ENCODE peak calls at places on chromosome 21, in eight cellular contexts. I, Z, W, K, F, S, B and H are unnamed samples.

GRCh38 chr21:22314963-22315362 is 1316.8 kb downstream of the NCAM2 start:
- DNase-seq in I (no peak), Z (no peak), W (no peak), K (no peak), F (no peak), S (no peak), B (no peak), H (no peak)

GRCh38 chr21:44087426-44088400 is 19.5 kb upstream of the PWP2 start:
- DNase-seq in I (no peak), Z (no peak), W (no peak), K (peak), F (no peak), S (no peak), B (no peak), H (no peak)

GRCh38 chr21:28518620-28519019 is 474.1 kb downstream of the LTN1 start:
- DNase-seq in I (no peak), Z (no peak), W (peak), K (no peak), F (no peak), S (no peak), B (no peak), H (no peak)

GRCh38 chr21:26115899-26116298 is 54.7 kb downstream of the APP start:
- DNase-seq in I (no peak), Z (no peak), W (peak), K (no peak), F (no peak), S (no peak), B (no peak), H (peak)

GRCh38 chr21:45602106-45602505 is 41.4 kb upstream of the PCBP3 start:
- DNase-seq in I (no peak), Z (no peak), W (no peak), K (no peak), F (no peak), S (no peak), B (no peak), H (no peak)

GRCh38 chr21:45365608-45366241 is 39.2 kb upstream of the COL18A1 start:
- DNase-seq in I (no peak), Z (no peak), W (peak), K (no peak), F (no peak), S (no peak), B (peak), H (peak)

GRCh38 chr21:44989943-44990780 is 50.3 kb downstream of the SLX9 start:
- DNase-seq in I (no peak), Z (no peak), W (no peak), K (no peak), F (no peak), S (no peak), B (no peak), H (no peak)

GRCh38 chr21:22889445-22889844 is 1891.2 kb downstream of the NCAM2 start:
- DNase-seq in I (no peak), Z (no peak), W (no peak), K (no peak), F (no peak), S (no peak), B (no peak), H (no peak)

GRCh38 chr21:34700605-34701004 is 31.8 kb downstream of the CLIC6 start:
- DNase-seq in I (no peak), Z (no peak), W (no peak), K (no peak), F (no peak), S (no peak), B (no peak), H (no peak)

GRCh38 chr21:38306407-38306806 is 49.6 kb downstream of the KCNJ15 start:
- DNase-seq in I (no peak), Z (no peak), W (peak), K (no peak), F (no peak), S (no peak), B (no peak), H (peak)

GRCh38 chr21:43588957-43589356 is 70.3 kb downstream of the HSF2BP start:
- DNase-seq in I (no peak), Z (no peak), W (no peak), K (no peak), F (no peak), S (no peak), B (no peak), H (no peak)

GRCh38 chr21:41832230-41833137 is 46.7 kb downstream of the PRDM15 start:
- DNase-seq in I (no peak), Z (no peak), W (no peak), K (no peak), F (no peak), S (no peak), B (peak), H (no peak)

GRCh38 chr21:36347278-36347961 is 27.4 kb downstream of the MORC3 start:
- DNase-seq in I (no peak), Z (no peak), W (peak), K (no peak), F (no peak), S (no peak), B (no peak), H (no peak)

GRCh38 chr21:34836103-34836932 is 167.5 kb downstream of the CLIC6 start:
- DNase-seq in I (peak), Z (no peak), W (peak), K (no peak), F (no peak), S (peak), B (peak), H (peak)

GRCh38 chr21:41009398-41010177 is 158.4 kb upstream of the BACE2 start:
- DNase-seq in I (no peak), Z (no peak), W (no peak), K (no peak), F (no peak), S (no peak), B (no peak), H (no peak)

GRCh38 chr21:25870084-25870483 is 135.3 kb downstream of the GABPA start:
- DNase-seq in I (peak), Z (no peak), W (no peak), K (no peak), F (no peak), S (no peak), B (no peak), H (no peak)

GRCh38 chr21:26093094-26093493 is 77.5 kb downstream of the APP start:
- DNase-seq in I (no peak), Z (no peak), W (peak), K (no peak), F (no peak), S (no peak), B (no peak), H (peak)

GRCh38 chr21:26473471-26473870 is 99.6 kb downstream of the CYYR1 start:
- DNase-seq in I (no peak), Z (no peak), W (no peak), K (no peak), F (no peak), S (no peak), B (no peak), H (no peak)

GRCh38 chr21:31837613-31838390 is 35.0 kb upstream of the HUNK start:
- DNase-seq in I (no peak), Z (no peak), W (no peak), K (no peak), F (no peak), S (no peak), B (no peak), H (no peak)